ENCODE peak calls at places on chromosomes 1 and 21, in five cellular contexts. One of them, this sample, is unnamed.

GRCh38 chr1:205285391-205286101 is 36.0 kb downstream of the NUAK2 start:
- DNase-seq in NCI-H748 treated with DMSO at 0.1 percent for 48 hours: no peak
- DNase-seq in midbrain: no peak
- DNase-seq in putamen: no peak
- DNase-seq in RWPE1: no peak
- DNase-seq in this sample: no peak

GRCh38 chr1:20476260-20477038 is 9.6 kb downstream of the CAMK2N1 start:
- DNase-seq in NCI-H748 treated with DMSO at 0.1 percent for 48 hours: no peak
- DNase-seq in putamen: peak
- DNase-seq in midbrain: peak
- DNase-seq in RWPE1: no peak
- DNase-seq in this sample: peak

GRCh38 chr1:24735619-24736375 is 9.4 kb upstream of the CLIC4 start:
- DNase-seq in midbrain: no peak
- DNase-seq in RWPE1: no peak
- DNase-seq in NCI-H748 treated with DMSO at 0.1 percent for 48 hours: no peak
- DNase-seq in putamen: no peak
- DNase-seq in this sample: no peak

GRCh38 chr1:202624781-202625108 is 85.5 kb downstream of the SYT2 start:
- DNase-seq in NCI-H748 treated with DMSO at 0.1 percent for 48 hours: no peak
- DNase-seq in putamen: no peak
- DNase-seq in RWPE1: no peak
- DNase-seq in midbrain: no peak
- DNase-seq in this sample: no peak

GRCh38 chr1:59072017-59072947 is 224.6 kb upstream of the FGGY start:
- DNase-seq in midbrain: no peak
- DNase-seq in RWPE1: no peak
- DNase-seq in putamen: no peak
- DNase-seq in NCI-H748 treated with DMSO at 0.1 percent for 48 hours: no peak
- DNase-seq in this sample: no peak

GRCh38 chr1:55696181-55696580 is 481.0 kb upstream of the USP24 start:
- DNase-seq in NCI-H748 treated with DMSO at 0.1 percent for 48 hours: no peak
- DNase-seq in midbrain: no peak
- DNase-seq in putamen: no peak
- DNase-seq in RWPE1: peak
- DNase-seq in this sample: no peak

GRCh38 chr1:148292915-148293314 is 140.8 kb upstream of the NBPF11 start:
- DNase-seq in NCI-H748 treated with DMSO at 0.1 percent for 48 hours: no peak
- DNase-seq in RWPE1: no peak
- DNase-seq in putamen: no peak
- DNase-seq in midbrain: no peak
- DNase-seq in this sample: no peak

GRCh38 chr1:22275626-22276395 is 132.9 kb upstream of the WNT4 start:
- DNase-seq in midbrain: peak
- DNase-seq in RWPE1: peak
- DNase-seq in NCI-H748 treated with DMSO at 0.1 percent for 48 hours: peak
- DNase-seq in putamen: no peak
- DNase-seq in this sample: peak

GRCh38 chr1:28258628-28259251 is 578 bp upstream of the SESN2 start:
- DNase-seq in putamen: no peak
- DNase-seq in NCI-H748 treated with DMSO at 0.1 percent for 48 hours: no peak
- DNase-seq in RWPE1: no peak
- DNase-seq in midbrain: no peak
- DNase-seq in this sample: no peak

GRCh38 chr21:46151989-46152938 is 3.1 kb downstream of the FTCD start:
- DNase-seq in putamen: no peak
- DNase-seq in RWPE1: no peak
- DNase-seq in NCI-H748 treated with DMSO at 0.1 percent for 48 hours: no peak
- DNase-seq in midbrain: no peak
- DNase-seq in this sample: no peak

GRCh38 chr1:30809514-30810263 is 52.1 kb upstream of the LAPTM5 start:
- DNase-seq in midbrain: no peak
- DNase-seq in NCI-H748 treated with DMSO at 0.1 percent for 48 hours: no peak
- DNase-seq in RWPE1: peak
- DNase-seq in putamen: no peak
- DNase-seq in this sample: no peak

GRCh38 chr1:183567584-183567983 is 22.7 kb downstream of the NCF2 start:
- DNase-seq in RWPE1: peak
- DNase-seq in midbrain: no peak
- DNase-seq in NCI-H748 treated with DMSO at 0.1 percent for 48 hours: no peak
- DNase-seq in putamen: no peak
- DNase-seq in this sample: no peak

GRCh38 chr1:224205438-224205840 is 22.4 kb downstream of the DEGS1 start:
- DNase-seq in NCI-H748 treated with DMSO at 0.1 percent for 48 hours: no peak
- DNase-seq in putamen: no peak
- DNase-seq in RWPE1: peak
- DNase-seq in midbrain: peak
- DNase-seq in this sample: no peak

GRCh38 chr21:14890141-14890540 is 174.7 kb downstream of the NRIP1 start:
- DNase-seq in midbrain: no peak
- DNase-seq in RWPE1: no peak
- DNase-seq in NCI-H748 treated with DMSO at 0.1 percent for 48 hours: no peak
- DNase-seq in putamen: no peak
- DNase-seq in this sample: no peak

GRCh38 chr1:155123801-155124200 is 3.9 kb upstream of the EFNA1 start:
- DNase-seq in RWPE1: no peak
- DNase-seq in putamen: no peak
- DNase-seq in NCI-H748 treated with DMSO at 0.1 percent for 48 hours: no peak
- DNase-seq in midbrain: no peak
- DNase-seq in this sample: no peak

GRCh38 chr1:206907304-206907991 is 10.2 kb downstream of the IL24 start:
- DNase-seq in putamen: no peak
- DNase-seq in RWPE1: no peak
- DNase-seq in midbrain: no peak
- DNase-seq in NCI-H748 treated with DMSO at 0.1 percent for 48 hours: no peak
- DNase-seq in this sample: no peak

GRCh38 chr1:21319447-21320407 is 29.5 kb upstream of the ECE1 start:
- DNase-seq in RWPE1: no peak
- DNase-seq in NCI-H748 treated with DMSO at 0.1 percent for 48 hours: no peak
- DNase-seq in putamen: no peak
- DNase-seq in midbrain: no peak
- DNase-seq in this sample: no peak

This sample was measured in globus pallidus.